ENCODE peak calls at places on chromosomes 5 and 9, in five cellular contexts. O is foreskin keratinocyte; B is adrenal gland; C is psoas muscle; E is CD4-positive, alpha-beta T cell. R is an unnamed sample.

GRCh38 chr5:581941-582340 is 30.2 kb upstream of the CEP72 start:
- DNase-seq in O (no peak), B (no peak), C (no peak), E (no peak), R (peak; percentile 1)

GRCh38 chr5:164532226-164532937 is 1027.0 kb downstream of the MAT2B start:
- DNase-seq in O (peak; percentile 87), B (no peak), C (no peak), E (no peak), R (no peak)

GRCh38 chr5:35009059-35009458 is 38.7 kb downstream of the AGXT2 start:
- DNase-seq in O (no peak), B (no peak), C (no peak), E (no peak), R (no peak)

GRCh38 chr9:96574455-96574854 is 45.2 kb downstream of the CDC14B start:
- DNase-seq in O (no peak), B (no peak), C (no peak), E (no peak), R (no peak)

GRCh38 chr5:143882520-143882919 is 70.6 kb downstream of the HMHB1 start:
- DNase-seq in O (no peak), B (no peak), C (no peak), E (no peak), R (no peak)

GRCh38 chr5:17129093-17129492 is 88.3 kb upstream of the BASP1 start:
- DNase-seq in O (peak; percentile 16), B (peak; percentile 35), C (no peak), E (no peak), R (no peak)

GRCh38 chr5:116487045-116487444 is 87.6 kb downstream of the SEMA6A start:
- DNase-seq in O (no peak), B (no peak), C (no peak), E (no peak), R (no peak)

GRCh38 chr5:132777209-132778069 is at the start of gene SEPTIN8:
- DNase-seq in O (no peak), B (peak; percentile 50), C (peak; percentile 69), E (peak; percentile 23), R (peak; percentile 44)

GRCh38 chr5:142976861-142977260 is 206.7 kb downstream of the ARHGAP26 start:
- DNase-seq in O (no peak), B (no peak), C (no peak), E (no peak), R (no peak)

GRCh38 chr9:115115924-115116323 is 2.0 kb downstream of the TNC start:
- DNase-seq in O (peak; percentile 90), B (no peak), C (no peak), E (no peak), R (no peak)

GRCh38 chr5:173329370-173330150 is 1.3 kb upstream of the STC2 start:
- DNase-seq in O (no peak), B (no peak), C (no peak), E (no peak), R (no peak)